ENCODE peak calls at places on chromosomes 3 and 15, in four cellular contexts. One of them, this sample, is unnamed. For H3K4me1, the result is how much of the 10 kb centered on the place peaks cover.

GRCh38 chr3:119322021-119322522 is 27.9 kb downstream of the ARHGAP31 start:
- DNase-seq in cardiac muscle cell: no peak
- DNase-seq in naive thymus-derived CD4-positive, alpha-beta T cell: no peak
- DNase-seq in CD8-positive, alpha-beta memory T cell: no peak
- DNase-seq in this sample: no peak

GRCh38 chr15:71806452-71806931 is 3.9 kb upstream of the NR2E3 start:
- DNase-seq in CD8-positive, alpha-beta memory T cell: no peak
- DNase-seq in naive thymus-derived CD4-positive, alpha-beta T cell: no peak
- DNase-seq in cardiac muscle cell: peak
- DNase-seq in this sample: no peak

GRCh38 chr15:36356978-36357582 is 222.3 kb upstream of the CDIN1 start:
- DNase-seq in cardiac muscle cell: no peak
- DNase-seq in CD8-positive, alpha-beta memory T cell: no peak
- DNase-seq in naive thymus-derived CD4-positive, alpha-beta T cell: no peak
- DNase-seq in this sample: no peak

GRCh38 chr3:111910806-111911205 is 51.7 kb downstream of the PHLDB2 start:
- DNase-seq in naive thymus-derived CD4-positive, alpha-beta T cell: no peak
- DNase-seq in CD8-positive, alpha-beta memory T cell: no peak
- DNase-seq in cardiac muscle cell: peak
- DNase-seq in this sample: no peak

GRCh38 chr3:3625461-3626271 is 173.6 kb upstream of the LRRN1 start:
- DNase-seq in CD8-positive, alpha-beta memory T cell: no peak
- DNase-seq in cardiac muscle cell: no peak
- DNase-seq in naive thymus-derived CD4-positive, alpha-beta T cell: no peak
- DNase-seq in this sample: no peak

GRCh38 chr15:29920515-29920914 is 98.2 kb upstream of the TJP1 start:
- DNase-seq in naive thymus-derived CD4-positive, alpha-beta T cell: no peak
- DNase-seq in cardiac muscle cell: no peak
- DNase-seq in CD8-positive, alpha-beta memory T cell: no peak
- DNase-seq in this sample: no peak

GRCh38 chr3:46935168-46935858 is 41.2 kb downstream of the CCDC12 start:
- DNase-seq in cardiac muscle cell: peak
- DNase-seq in naive thymus-derived CD4-positive, alpha-beta T cell: no peak
- DNase-seq in CD8-positive, alpha-beta memory T cell: no peak
- DNase-seq in this sample: peak

GRCh38 chr3:134522541-134522940 is 36.7 kb downstream of the CEP63 start:
- DNase-seq in CD8-positive, alpha-beta memory T cell: no peak
- DNase-seq in cardiac muscle cell: no peak
- DNase-seq in naive thymus-derived CD4-positive, alpha-beta T cell: no peak
- DNase-seq in this sample: no peak

GRCh38 chr3:188649521-188649920 is 495.6 kb downstream of the LPP start:
- DNase-seq in naive thymus-derived CD4-positive, alpha-beta T cell: no peak
- DNase-seq in CD8-positive, alpha-beta memory T cell: no peak
- DNase-seq in cardiac muscle cell: no peak
- DNase-seq in this sample: no peak

GRCh38 chr3:172404237-172404962 is 43.9 kb downstream of the GHSR start:
- DNase-seq in CD8-positive, alpha-beta memory T cell: no peak
- DNase-seq in naive thymus-derived CD4-positive, alpha-beta T cell: no peak
- DNase-seq in cardiac muscle cell: no peak
- DNase-seq in this sample: no peak

GRCh38 chr3:172402090-172402489 is 46.2 kb downstream of the GHSR start:
- DNase-seq in cardiac muscle cell: no peak
- DNase-seq in naive thymus-derived CD4-positive, alpha-beta T cell: no peak
- DNase-seq in CD8-positive, alpha-beta memory T cell: no peak
- DNase-seq in this sample: no peak

GRCh38 chr3:172398484-172398883 is 49.8 kb downstream of the GHSR start:
- DNase-seq in cardiac muscle cell: no peak
- DNase-seq in naive thymus-derived CD4-positive, alpha-beta T cell: no peak
- DNase-seq in CD8-positive, alpha-beta memory T cell: no peak
- DNase-seq in this sample: no peak

GRCh38 chr3:172405914-172406313 is 42.3 kb downstream of the GHSR start:
- DNase-seq in CD8-positive, alpha-beta memory T cell: no peak
- DNase-seq in cardiac muscle cell: no peak
- DNase-seq in naive thymus-derived CD4-positive, alpha-beta T cell: no peak
- DNase-seq in this sample: no peak

GRCh38 chr3:172402892-172403643 is 45.2 kb downstream of the GHSR start:
- DNase-seq in cardiac muscle cell: no peak
- DNase-seq in CD8-positive, alpha-beta memory T cell: no peak
- DNase-seq in naive thymus-derived CD4-positive, alpha-beta T cell: no peak
- DNase-seq in this sample: no peak
- H3K4me3 ChIP-seq in cardiac muscle cell: no peak
- H3K4me3 ChIP-seq in CD8-positive, alpha-beta memory T cell: no peak
- H3K4me3 ChIP-seq in naive thymus-derived CD4-positive, alpha-beta T cell: no peak
- H3K4me3 ChIP-seq in this sample: no peak

GRCh38 chr3:16482194-16482769 is 31.2 kb downstream of the RFTN1 start:
- DNase-seq in CD8-positive, alpha-beta memory T cell: no peak
- DNase-seq in naive thymus-derived CD4-positive, alpha-beta T cell: no peak
- DNase-seq in cardiac muscle cell: no peak
- DNase-seq in this sample: no peak
- H3K4me1 ChIP-seq in CD8-positive, alpha-beta memory T cell: under half
- H3K4me1 ChIP-seq in naive thymus-derived CD4-positive, alpha-beta T cell: under half
- H3K4me1 ChIP-seq in cardiac muscle cell: under half
- H3K4me1 ChIP-seq in this sample: under half

DNA sequence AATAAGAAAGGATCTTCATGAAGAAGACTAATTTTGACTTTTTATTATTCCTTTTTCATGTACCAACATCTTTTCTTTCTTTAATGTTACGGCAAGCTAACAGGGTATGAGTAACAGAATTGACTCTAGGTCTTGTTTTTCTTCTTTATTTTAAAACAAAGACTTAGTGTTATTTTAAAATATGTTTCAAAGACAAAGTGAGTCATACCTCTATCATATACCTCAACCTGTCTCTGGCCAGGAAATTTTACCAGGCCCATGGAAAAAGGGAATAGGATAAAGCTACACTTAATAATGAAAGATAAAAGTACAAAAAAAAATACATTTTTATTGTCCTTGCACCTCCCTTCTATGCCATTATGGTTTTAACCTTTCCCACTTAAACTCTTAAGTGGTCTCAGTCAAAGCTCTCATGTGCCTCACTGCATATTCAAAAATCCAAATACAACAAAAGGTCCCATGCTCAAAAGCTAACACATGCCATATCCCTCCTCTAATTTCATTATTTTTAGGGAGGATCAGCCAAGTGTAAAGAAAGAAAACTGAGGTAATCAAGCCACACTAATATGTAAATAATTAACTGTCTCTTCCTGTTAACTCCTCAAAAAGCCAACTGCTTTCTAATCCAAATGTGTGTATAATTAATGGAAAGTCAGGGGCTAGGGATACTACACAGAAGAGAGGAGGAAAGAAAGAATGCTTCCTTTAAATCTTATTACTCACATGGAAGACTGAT is 57.2 kb downstream of the ZNF148 start:
- DNase-seq in cardiac muscle cell: no peak
- DNase-seq in naive thymus-derived CD4-positive, alpha-beta T cell: no peak
- DNase-seq in CD8-positive, alpha-beta memory T cell: no peak
- DNase-seq in this sample: no peak
- H3K4me3 ChIP-seq in cardiac muscle cell: no peak
- H3K4me3 ChIP-seq in naive thymus-derived CD4-positive, alpha-beta T cell: no peak
- H3K4me3 ChIP-seq in CD8-positive, alpha-beta memory T cell: no peak
- H3K4me3 ChIP-seq in this sample: no peak

GRCh38 chr3:30623375-30623774 is 17.0 kb downstream of the TGFBR2 start:
- DNase-seq in cardiac muscle cell: no peak
- DNase-seq in naive thymus-derived CD4-positive, alpha-beta T cell: no peak
- DNase-seq in CD8-positive, alpha-beta memory T cell: no peak
- DNase-seq in this sample: no peak

GRCh38 chr3:30618508-30618907 is 12.1 kb downstream of the TGFBR2 start:
- DNase-seq in CD8-positive, alpha-beta memory T cell: no peak
- DNase-seq in cardiac muscle cell: no peak
- DNase-seq in naive thymus-derived CD4-positive, alpha-beta T cell: no peak
- DNase-seq in this sample: no peak

GRCh38 chr3:30619318-30619717 is 12.9 kb downstream of the TGFBR2 start:
- DNase-seq in naive thymus-derived CD4-positive, alpha-beta T cell: no peak
- DNase-seq in CD8-positive, alpha-beta memory T cell: no peak
- DNase-seq in cardiac muscle cell: no peak
- DNase-seq in this sample: no peak

GRCh38 chr3:30620402-30621360 is 14.3 kb downstream of the TGFBR2 start:
- DNase-seq in naive thymus-derived CD4-positive, alpha-beta T cell: no peak
- DNase-seq in cardiac muscle cell: no peak
- DNase-seq in CD8-positive, alpha-beta memory T cell: no peak
- DNase-seq in this sample: no peak

GRCh38 chr3:30622047-30622545 is 15.7 kb downstream of the TGFBR2 start:
- DNase-seq in CD8-positive, alpha-beta memory T cell: no peak
- DNase-seq in naive thymus-derived CD4-positive, alpha-beta T cell: no peak
- DNase-seq in cardiac muscle cell: no peak
- DNase-seq in this sample: no peak
- H3K4me1 ChIP-seq in CD8-positive, alpha-beta memory T cell: half or more
- H3K4me1 ChIP-seq in naive thymus-derived CD4-positive, alpha-beta T cell: half or more
- H3K4me1 ChIP-seq in cardiac muscle cell: under half
- H3K4me1 ChIP-seq in this sample: half or more

GRCh38 chr3:35638640-35639250 is 580 bp upstream of the ARPP21 start:
- DNase-seq in CD8-positive, alpha-beta memory T cell: no peak
- DNase-seq in naive thymus-derived CD4-positive, alpha-beta T cell: no peak
- DNase-seq in cardiac muscle cell: no peak
- DNase-seq in this sample: no peak

GRCh38 chr3:35640736-35641135 is 1.4 kb downstream of the ARPP21 start:
- DNase-seq in CD8-positive, alpha-beta memory T cell: no peak
- DNase-seq in cardiac muscle cell: no peak
- DNase-seq in naive thymus-derived CD4-positive, alpha-beta T cell: no peak
- DNase-seq in this sample: no peak

GRCh38 chr3:35639251-35640185 is at the start of gene ARPP21:
- DNase-seq in cardiac muscle cell: peak
- DNase-seq in CD8-positive, alpha-beta memory T cell: no peak
- DNase-seq in naive thymus-derived CD4-positive, alpha-beta T cell: no peak
- DNase-seq in this sample: no peak

GRCh38 chr3:35641920-35642532 is 2.7 kb downstream of the ARPP21 start:
- DNase-seq in CD8-positive, alpha-beta memory T cell: no peak
- DNase-seq in naive thymus-derived CD4-positive, alpha-beta T cell: no peak
- DNase-seq in cardiac muscle cell: no peak
- DNase-seq in this sample: no peak

GRCh38 chr3:35640186-35640584 is 860 bp downstream of the ARPP21 start:
- DNase-seq in CD8-positive, alpha-beta memory T cell: no peak
- DNase-seq in cardiac muscle cell: no peak
- DNase-seq in naive thymus-derived CD4-positive, alpha-beta T cell: no peak
- DNase-seq in this sample: no peak
- H3K4me3 ChIP-seq in CD8-positive, alpha-beta memory T cell: no peak
- H3K4me3 ChIP-seq in cardiac muscle cell: peak
- H3K4me3 ChIP-seq in naive thymus-derived CD4-positive, alpha-beta T cell: no peak
- H3K4me3 ChIP-seq in this sample: no peak

DNA sequence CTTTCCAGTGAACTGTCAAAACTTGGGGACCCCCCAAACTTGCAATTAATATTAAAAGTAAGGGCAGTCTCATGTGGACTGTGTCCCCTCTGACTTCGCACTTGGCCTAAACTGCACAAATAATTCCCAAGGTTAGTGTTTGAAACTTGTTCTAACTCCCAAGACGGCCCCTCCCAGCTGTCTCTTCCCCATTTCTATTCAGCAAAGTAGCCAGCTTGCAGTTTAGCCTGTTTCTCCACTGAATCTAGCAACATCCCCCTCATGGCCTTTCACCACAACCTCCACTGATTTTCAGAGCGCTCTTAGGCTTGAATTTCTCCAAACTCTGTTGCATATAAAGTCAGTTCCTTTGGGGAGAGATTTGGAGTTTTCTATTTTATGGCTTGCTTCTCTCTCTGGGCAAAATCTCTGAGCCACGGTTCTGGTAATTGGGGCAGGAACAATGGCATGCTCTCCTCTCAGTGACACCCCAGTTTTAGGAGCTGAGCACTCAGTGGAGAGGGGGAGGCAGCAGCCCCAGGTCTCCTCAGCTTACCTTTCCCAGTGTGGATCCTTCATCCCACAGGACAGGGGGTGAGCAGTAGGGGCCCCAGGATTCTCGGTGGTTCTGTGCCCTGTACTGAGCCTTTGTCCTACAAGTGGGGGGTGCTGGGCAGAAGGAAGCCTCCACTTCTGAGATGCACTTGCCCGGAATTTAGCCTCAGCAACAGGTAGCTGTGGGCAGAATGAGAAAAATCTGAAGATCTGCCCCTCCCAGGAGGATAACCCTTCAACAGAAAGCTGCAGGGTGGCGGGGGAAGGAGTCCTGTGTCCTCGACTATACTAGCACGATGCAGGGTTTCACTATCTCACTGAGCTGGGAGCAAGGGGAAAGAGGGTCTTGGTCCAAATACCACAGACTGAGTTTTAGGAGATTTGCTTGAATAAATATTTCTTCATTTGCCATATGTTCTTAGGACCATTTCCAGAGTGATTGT is 39.3 kb upstream of the GATA2 start:
- DNase-seq in CD8-positive, alpha-beta memory T cell: no peak
- DNase-seq in cardiac muscle cell: no peak
- DNase-seq in naive thymus-derived CD4-positive, alpha-beta T cell: no peak
- DNase-seq in this sample: no peak
- H3K4me1 ChIP-seq in CD8-positive, alpha-beta memory T cell: under half
- H3K4me1 ChIP-seq in cardiac muscle cell: under half
- H3K4me1 ChIP-seq in naive thymus-derived CD4-positive, alpha-beta T cell: under half
- H3K4me1 ChIP-seq in this sample: under half

DNA sequence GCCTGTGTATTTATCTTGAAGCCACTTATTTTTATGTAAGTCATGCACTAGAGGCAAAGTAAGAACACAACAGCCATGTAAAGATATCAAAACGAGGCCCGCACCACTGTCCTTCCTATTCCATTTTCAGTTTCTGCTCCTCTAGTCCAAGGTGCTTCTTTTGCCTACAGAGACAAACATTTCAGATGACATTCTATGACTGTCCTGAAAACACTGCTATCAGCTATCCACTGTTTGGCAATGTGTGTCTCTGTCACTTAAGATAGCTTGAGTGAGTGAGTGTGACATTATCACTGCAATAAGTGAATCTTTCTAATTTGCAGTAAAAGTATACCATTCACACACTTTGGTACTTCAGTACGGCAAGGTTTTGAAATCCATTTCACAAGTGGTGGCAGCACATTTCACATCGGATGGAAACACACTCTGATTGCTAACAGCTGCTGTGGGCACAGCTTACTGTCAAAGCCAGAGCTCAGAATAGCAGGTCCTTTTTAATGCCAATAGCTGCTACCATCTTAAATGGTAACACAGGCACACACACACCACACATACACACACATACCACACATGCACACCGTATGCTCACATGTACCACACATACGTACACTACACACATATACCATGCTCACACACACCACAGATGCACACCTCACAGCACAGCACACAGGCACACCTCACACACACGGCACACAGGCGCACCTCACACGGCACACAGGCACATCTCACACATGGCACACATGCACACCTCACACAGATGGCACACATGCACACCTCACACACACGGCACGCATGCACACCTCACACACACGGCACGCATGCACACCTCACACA is 63.1 kb upstream of the ICE2 start:
- DNase-seq in cardiac muscle cell: no peak
- DNase-seq in naive thymus-derived CD4-positive, alpha-beta T cell: no peak
- DNase-seq in CD8-positive, alpha-beta memory T cell: no peak
- DNase-seq in this sample: no peak
- H3K4me3 ChIP-seq in cardiac muscle cell: no peak
- H3K4me3 ChIP-seq in naive thymus-derived CD4-positive, alpha-beta T cell: no peak
- H3K4me3 ChIP-seq in CD8-positive, alpha-beta memory T cell: no peak
- H3K4me3 ChIP-seq in this sample: no peak

DNA sequence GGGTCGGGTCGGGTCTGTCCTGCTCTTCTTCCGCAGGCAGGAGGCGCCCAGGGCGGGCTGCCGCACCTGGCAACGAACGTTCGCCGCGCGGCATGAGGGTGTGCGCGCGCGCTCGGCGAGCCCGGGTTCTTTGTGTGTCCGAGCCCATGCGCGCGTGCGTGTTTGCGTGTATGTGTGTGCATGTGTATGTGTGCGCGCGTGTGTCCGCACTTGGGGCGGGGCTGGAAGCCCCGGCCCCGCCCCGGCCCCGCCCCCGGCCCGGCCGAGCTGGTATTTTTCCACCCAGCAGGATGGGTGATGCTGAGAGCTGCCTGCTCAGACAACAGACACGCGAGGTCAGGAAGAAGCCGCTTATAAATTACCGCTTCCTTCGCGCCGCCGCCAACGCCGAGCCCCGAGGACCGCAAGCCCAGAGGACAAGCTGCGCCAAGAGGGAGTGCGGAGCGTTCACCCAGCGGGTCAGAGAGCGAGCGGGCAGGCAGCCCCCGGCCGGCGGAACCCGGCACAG is at the start of gene SLC6A6:
- DNase-seq in naive thymus-derived CD4-positive, alpha-beta T cell: peak
- DNase-seq in CD8-positive, alpha-beta memory T cell: peak
- DNase-seq in cardiac muscle cell: peak
- DNase-seq in this sample: peak
- H3K4me1 ChIP-seq in naive thymus-derived CD4-positive, alpha-beta T cell: under half
- H3K4me1 ChIP-seq in CD8-positive, alpha-beta memory T cell: under half
- H3K4me1 ChIP-seq in cardiac muscle cell: under half
- H3K4me1 ChIP-seq in this sample: under half